ENCODE peak calls at places on chromosomes 12 and 14, in six cellular contexts. One of them, this sample, is unnamed.
A peak's percentile ranks its signal among the peaks of the same experiment; 100 is the strongest.

GRCh38 chr12:10215451-10215850 is 2.8 kb downstream of the GABARAPL1 start:
- DNase-seq in ovary: no peak
- DNase-seq in AG10803: no peak
- DNase-seq in CD8-positive, alpha-beta T cell: no peak
- DNase-seq in AG04450: no peak
- DNase-seq in fibroblast of pulmonary artery: no peak
- DNase-seq in this sample: no peak

GRCh38 chr14:80231732-80232131 is 20.4 kb upstream of the DIO2 start:
- DNase-seq in ovary: no peak
- DNase-seq in AG10803: no peak
- DNase-seq in CD8-positive, alpha-beta T cell: no peak
- DNase-seq in AG04450: no peak
- DNase-seq in fibroblast of pulmonary artery: no peak
- DNase-seq in this sample: no peak

GRCh38 chr14:50573862-50574261 is 13.9 kb downstream of the ATL1 start:
- DNase-seq in ovary: no peak
- DNase-seq in AG10803: no peak
- DNase-seq in CD8-positive, alpha-beta T cell: no peak
- DNase-seq in AG04450: no peak
- DNase-seq in fibroblast of pulmonary artery: no peak
- DNase-seq in this sample: peak; percentile 25

GRCh38 chr12:51890135-51890464 is 2.2 kb downstream of the ANKRD33 start:
- DNase-seq in ovary: no peak
- DNase-seq in AG10803: no peak
- DNase-seq in CD8-positive, alpha-beta T cell: no peak
- DNase-seq in AG04450: no peak
- DNase-seq in fibroblast of pulmonary artery: no peak
- DNase-seq in this sample: no peak

GRCh38 chr12:104455594-104456416 is 943 bp upstream of the CHST11 start:
- DNase-seq in ovary: no peak
- DNase-seq in AG10803: no peak
- DNase-seq in CD8-positive, alpha-beta T cell: no peak
- DNase-seq in AG04450: no peak
- DNase-seq in fibroblast of pulmonary artery: no peak
- DNase-seq in this sample: no peak

GRCh38 chr14:34461334-34462131 is 507 bp downstream of the SPTSSA start:
- DNase-seq in ovary: peak; percentile 61
- DNase-seq in AG10803: peak; percentile 26
- DNase-seq in CD8-positive, alpha-beta T cell: no peak
- DNase-seq in AG04450: no peak
- DNase-seq in fibroblast of pulmonary artery: peak; percentile 51
- DNase-seq in this sample: peak; percentile 49

GRCh38 chr12:3718100-3718499 is 34.8 kb downstream of the CRACR2A start:
- DNase-seq in ovary: no peak
- DNase-seq in AG10803: no peak
- DNase-seq in CD8-positive, alpha-beta T cell: no peak
- DNase-seq in AG04450: no peak
- DNase-seq in fibroblast of pulmonary artery: no peak
- DNase-seq in this sample: no peak

GRCh38 chr12:65603428-65604351 is 220.6 kb upstream of the HMGA2 start:
- DNase-seq in ovary: peak; percentile 21
- DNase-seq in AG10803: peak; percentile 98
- DNase-seq in CD8-positive, alpha-beta T cell: no peak
- DNase-seq in AG04450: peak; percentile 59
- DNase-seq in fibroblast of pulmonary artery: peak; percentile 87
- DNase-seq in this sample: peak; percentile 73

GRCh38 chr14:95871531-95871930 is 5.1 kb upstream of the TUNAR start:
- DNase-seq in ovary: no peak
- DNase-seq in AG10803: no peak
- DNase-seq in CD8-positive, alpha-beta T cell: no peak
- DNase-seq in AG04450: no peak
- DNase-seq in fibroblast of pulmonary artery: no peak
- DNase-seq in this sample: no peak

GRCh38 chr12:92070864-92071445 is 74.7 kb downstream of the BTG1 start:
- DNase-seq in ovary: peak; percentile 53
- DNase-seq in AG10803: peak; percentile 41
- DNase-seq in CD8-positive, alpha-beta T cell: no peak
- DNase-seq in AG04450: no peak
- DNase-seq in fibroblast of pulmonary artery: no peak
- DNase-seq in this sample: no peak

GRCh38 chr12:70627677-70628076 is 9.6 kb downstream of the PTPRB start:
- DNase-seq in ovary: no peak
- DNase-seq in AG10803: no peak
- DNase-seq in CD8-positive, alpha-beta T cell: no peak
- DNase-seq in AG04450: no peak
- DNase-seq in fibroblast of pulmonary artery: no peak
- DNase-seq in this sample: no peak

GRCh38 chr14:38718519-38718918 is 384.5 kb downstream of the SEC23A start:
- DNase-seq in ovary: no peak
- DNase-seq in AG10803: no peak
- DNase-seq in CD8-positive, alpha-beta T cell: no peak
- DNase-seq in AG04450: no peak
- DNase-seq in fibroblast of pulmonary artery: no peak
- DNase-seq in this sample: no peak

GRCh38 chr12:70853326-70853725 is 67.2 kb downstream of the PTPRR start:
- DNase-seq in ovary: peak; percentile 36
- DNase-seq in AG10803: peak; percentile 96
- DNase-seq in CD8-positive, alpha-beta T cell: no peak
- DNase-seq in AG04450: peak; percentile 3
- DNase-seq in fibroblast of pulmonary artery: peak; percentile 96
- DNase-seq in this sample: peak; percentile 4

GRCh38 chr14:96198430-96199133 is 6.1 kb upstream of the BDKRB2 start:
- DNase-seq in ovary: no peak
- DNase-seq in AG10803: no peak
- DNase-seq in CD8-positive, alpha-beta T cell: no peak
- DNase-seq in AG04450: no peak
- DNase-seq in fibroblast of pulmonary artery: no peak
- DNase-seq in this sample: no peak

GRCh38 chr12:125579916-125580315 is 514.7 kb downstream of the AACS start:
- DNase-seq in ovary: no peak
- DNase-seq in AG10803: no peak
- DNase-seq in CD8-positive, alpha-beta T cell: no peak
- DNase-seq in AG04450: no peak
- DNase-seq in fibroblast of pulmonary artery: no peak
- DNase-seq in this sample: no peak

GRCh38 chr14:71918955-71919354 is 13.3 kb upstream of the RGS6 start:
- DNase-seq in ovary: no peak
- DNase-seq in AG10803: no peak
- DNase-seq in CD8-positive, alpha-beta T cell: no peak
- DNase-seq in AG04450: no peak
- DNase-seq in fibroblast of pulmonary artery: no peak
- DNase-seq in this sample: no peak

GRCh38 chr14:77007975-77008421 is 20.5 kb downstream of the IRF2BPL start:
- DNase-seq in ovary: no peak
- DNase-seq in AG10803: no peak
- DNase-seq in CD8-positive, alpha-beta T cell: no peak
- DNase-seq in AG04450: no peak
- DNase-seq in fibroblast of pulmonary artery: no peak
- DNase-seq in this sample: peak; percentile 84

GRCh38 chr12:102876883-102877282 is 40.2 kb downstream of the PAH start:
- DNase-seq in ovary: no peak
- DNase-seq in AG10803: no peak
- DNase-seq in CD8-positive, alpha-beta T cell: no peak
- DNase-seq in AG04450: no peak
- DNase-seq in fibroblast of pulmonary artery: no peak
- DNase-seq in this sample: no peak

GRCh38 chr14:84592770-84593169 is 937.2 kb upstream of the FLRT2 start:
- DNase-seq in ovary: no peak
- DNase-seq in AG10803: no peak
- DNase-seq in CD8-positive, alpha-beta T cell: no peak
- DNase-seq in AG04450: no peak
- DNase-seq in fibroblast of pulmonary artery: no peak
- DNase-seq in this sample: no peak

GRCh38 chr12:61097991-61098580 is 1162.1 kb upstream of the USP15 start:
- DNase-seq in ovary: no peak
- DNase-seq in AG10803: no peak
- DNase-seq in CD8-positive, alpha-beta T cell: no peak
- DNase-seq in AG04450: no peak
- DNase-seq in fibroblast of pulmonary artery: no peak
- DNase-seq in this sample: no peak

GRCh38 chr12:104865080-104865479 is 93.0 kb downstream of the SLC41A2 start:
- DNase-seq in ovary: no peak
- DNase-seq in AG10803: no peak
- DNase-seq in CD8-positive, alpha-beta T cell: no peak
- DNase-seq in AG04450: no peak
- DNase-seq in fibroblast of pulmonary artery: no peak
- DNase-seq in this sample: no peak

GRCh38 chr14:101077511-101078074 is 174.1 kb upstream of the RTL1 start:
- DNase-seq in ovary: no peak
- DNase-seq in AG10803: no peak
- DNase-seq in CD8-positive, alpha-beta T cell: no peak
- DNase-seq in AG04450: no peak
- DNase-seq in fibroblast of pulmonary artery: peak; percentile 23
- DNase-seq in this sample: peak; percentile 4

GRCh38 chr14:64114166-64114565 is 180.0 kb downstream of the ESR2 start:
- DNase-seq in ovary: no peak
- DNase-seq in AG10803: no peak
- DNase-seq in CD8-positive, alpha-beta T cell: no peak
- DNase-seq in AG04450: no peak
- DNase-seq in fibroblast of pulmonary artery: peak; percentile 43
- DNase-seq in this sample: peak; percentile 71

GRCh38 chr12:111596985-111597730 is 2.0 kb downstream of the ATXN2 start:
- DNase-seq in ovary: peak; percentile 42
- DNase-seq in AG10803: peak; percentile 70
- DNase-seq in CD8-positive, alpha-beta T cell: no peak
- DNase-seq in AG04450: no peak
- DNase-seq in fibroblast of pulmonary artery: peak; percentile 68
- DNase-seq in this sample: peak; percentile 53

GRCh38 chr12:54622463-54623183 is 12.1 kb downstream of the LACRT start:
- DNase-seq in ovary: no peak
- DNase-seq in AG10803: no peak
- DNase-seq in CD8-positive, alpha-beta T cell: no peak
- DNase-seq in AG04450: no peak
- DNase-seq in fibroblast of pulmonary artery: peak; percentile 13
- DNase-seq in this sample: peak; percentile 35

GRCh38 chr12:44976246-44976645 is 74.7 kb downstream of the DBX2 start:
- DNase-seq in ovary: no peak
- DNase-seq in AG10803: no peak
- DNase-seq in CD8-positive, alpha-beta T cell: no peak
- DNase-seq in AG04450: no peak
- DNase-seq in fibroblast of pulmonary artery: no peak
- DNase-seq in this sample: no peak

GRCh38 chr12:44968960-44969359 is 81.9 kb downstream of the DBX2 start:
- DNase-seq in ovary: no peak
- DNase-seq in AG10803: no peak
- DNase-seq in CD8-positive, alpha-beta T cell: no peak
- DNase-seq in AG04450: no peak
- DNase-seq in fibroblast of pulmonary artery: no peak
- DNase-seq in this sample: no peak

DNA sequence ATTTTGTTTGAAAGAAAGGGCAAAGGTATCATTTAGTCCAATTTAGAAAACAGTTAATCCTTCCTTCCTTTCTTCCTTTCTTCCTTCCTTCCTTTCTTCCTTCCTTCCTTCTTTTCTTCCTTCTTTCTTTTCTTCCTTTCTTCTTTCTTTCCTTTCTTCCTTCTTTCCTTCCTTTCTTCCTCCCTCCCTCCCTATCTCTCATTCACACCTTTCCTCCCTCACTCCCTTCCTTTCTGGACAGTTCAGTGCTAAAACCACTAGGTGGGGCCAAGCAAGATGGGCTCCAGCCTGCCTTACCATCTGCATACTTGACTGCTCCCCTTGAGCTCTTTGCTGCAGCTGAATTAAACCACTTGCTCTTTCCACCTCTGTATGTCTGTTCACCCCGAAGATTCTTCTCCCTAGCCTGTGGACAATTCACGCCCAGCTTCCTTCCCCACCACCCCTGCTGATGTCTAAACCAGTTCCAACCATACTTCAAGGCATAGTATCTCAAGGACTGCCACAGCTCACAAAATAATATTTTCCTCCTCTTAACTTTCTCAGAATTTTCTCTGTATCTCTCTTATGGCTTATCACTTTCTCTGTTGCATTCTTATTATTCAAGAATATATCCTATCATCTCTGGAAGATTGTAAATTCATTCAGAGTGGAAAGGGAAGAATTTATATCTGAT is 78.0 kb downstream of the DBX2 start:
- DNase-seq in ovary: no peak
- DNase-seq in AG10803: peak; percentile 6
- DNase-seq in CD8-positive, alpha-beta T cell: no peak
- DNase-seq in AG04450: no peak
- DNase-seq in fibroblast of pulmonary artery: peak; percentile 9
- DNase-seq in this sample: peak; percentile 37
- TF ChIP-seq CTCF in ovary: no peak
- TF ChIP-seq CTCF in AG10803: peak; percentile 48
- TF ChIP-seq CTCF in CD8-positive, alpha-beta T cell: no peak
- TF ChIP-seq CTCF in AG04450: peak; percentile 49
- TF ChIP-seq CTCF in fibroblast of pulmonary artery: peak; percentile 49
- TF ChIP-seq CTCF in this sample: peak; percentile 66

GRCh38 chr12:97426485-97427116 is 36.0 kb upstream of the RMST start:
- DNase-seq in ovary: peak; percentile 17
- DNase-seq in AG10803: no peak
- DNase-seq in CD8-positive, alpha-beta T cell: no peak
- DNase-seq in AG04450: no peak
- DNase-seq in fibroblast of pulmonary artery: no peak
- DNase-seq in this sample: no peak
- H3K4me3 ChIP-seq in ovary: no peak overlapping the region
- H3K4me3 ChIP-seq in AG10803: no peak overlapping the region
- H3K4me3 ChIP-seq in CD8-positive, alpha-beta T cell: no peak overlapping the region
- H3K4me3 ChIP-seq in AG04450: no peak overlapping the region
- H3K4me3 ChIP-seq in fibroblast of pulmonary artery: no peak overlapping the region
- H3K4me3 ChIP-seq in this sample: no peak overlapping the region

GRCh38 chr12:99066726-99067125 is 421.6 kb downstream of the APAF1 start:
- DNase-seq in ovary: no peak
- DNase-seq in AG10803: no peak
- DNase-seq in CD8-positive, alpha-beta T cell: no peak
- DNase-seq in AG04450: no peak
- DNase-seq in fibroblast of pulmonary artery: no peak
- DNase-seq in this sample: no peak
- TF ChIP-seq CTCF in ovary: no peak
- TF ChIP-seq CTCF in AG10803: no peak
- TF ChIP-seq CTCF in CD8-positive, alpha-beta T cell: no peak
- TF ChIP-seq CTCF in AG04450: no peak
- TF ChIP-seq CTCF in fibroblast of pulmonary artery: no peak
- TF ChIP-seq CTCF in this sample: no peak

DNA sequence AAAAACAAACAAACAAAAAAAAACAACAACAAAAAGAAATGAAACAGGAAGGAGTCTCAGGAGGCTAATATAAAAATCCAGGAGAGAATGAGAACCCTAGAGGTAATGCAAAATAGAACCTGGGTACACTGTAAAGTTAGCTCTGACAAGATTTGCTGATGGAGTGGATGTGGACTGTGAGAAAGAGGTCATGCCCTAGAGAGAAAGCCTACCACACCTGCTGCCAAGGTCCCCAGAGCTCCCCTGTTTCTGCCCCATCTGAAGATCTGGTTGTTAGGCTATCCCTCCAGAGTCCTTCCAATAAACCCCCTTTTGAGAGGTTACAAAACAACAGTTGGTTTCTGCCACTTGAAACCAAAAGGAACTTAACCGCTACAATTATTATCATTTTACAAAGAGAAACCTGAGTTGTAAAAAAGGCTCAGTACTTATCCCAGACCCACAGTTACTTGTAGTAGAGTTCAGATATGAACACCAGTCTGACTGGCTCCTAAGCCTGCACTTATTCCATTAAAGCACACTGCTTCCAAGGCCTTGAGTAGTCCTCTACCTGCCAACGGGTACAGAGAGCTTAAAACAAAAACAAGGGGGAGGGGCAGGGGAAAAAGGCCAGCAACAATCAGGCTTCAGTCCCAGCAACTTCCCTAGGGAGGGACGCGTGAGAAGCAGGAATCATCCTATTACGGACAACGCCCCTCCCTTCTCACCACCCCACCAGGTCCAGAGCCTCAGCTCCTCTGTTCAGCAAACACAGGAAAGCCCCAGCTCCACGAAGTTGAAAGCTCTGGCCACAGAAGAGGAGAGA is 27.7 kb downstream of the PPP1R13B start:
- DNase-seq in ovary: peak; percentile 82
- DNase-seq in AG10803: peak; percentile 20
- DNase-seq in CD8-positive, alpha-beta T cell: no peak
- DNase-seq in AG04450: no peak
- DNase-seq in fibroblast of pulmonary artery: peak; percentile 48
- DNase-seq in this sample: peak; percentile 29
- H3K4me3 ChIP-seq in ovary: no peak overlapping the region
- H3K4me3 ChIP-seq in AG10803: no peak overlapping the region
- H3K4me3 ChIP-seq in CD8-positive, alpha-beta T cell: no peak overlapping the region
- H3K4me3 ChIP-seq in AG04450: no peak overlapping the region
- H3K4me3 ChIP-seq in fibroblast of pulmonary artery: no peak overlapping the region
- H3K4me3 ChIP-seq in this sample: no peak overlapping the region